ENCODE peak calls at places on chromosomes 3 and 15, in eight cellular contexts. K is ovary, U is lung, W is prostate gland, M is AG09309, J is A673, X is tibial artery, L is mucosa of descending colon. Y is an unnamed sample.
A peak's percentile ranks its signal among the peaks of the same experiment; 100 is the strongest.

GRCh38 chr3:38255627-38256026 is 10.0 kb upstream of the SLC22A13 start:
- DNase-seq in K (no peak), U (no peak), W (no peak), M (no peak), J (no peak), X (no peak), L (no peak), Y (no peak)

GRCh38 chr15:62578960-62579359 is 413.9 kb upstream of the C2CD4B start:
- DNase-seq in K (no peak), U (no peak), W (no peak), M (no peak), J (no peak), X (no peak), L (no peak), Y (no peak)

GRCh38 chr3:159872374-159873109 is 116.1 kb upstream of the IL12A start:
- DNase-seq in K (no peak), U (no peak), W (no peak), M (peak; percentile 60), J (peak; percentile 69), X (no peak), L (no peak), Y (peak; percentile 95)

GRCh38 chr15:89215627-89216026 is 5.8 kb downstream of the RLBP1 start:
- DNase-seq in K (no peak), U (no peak), W (no peak), M (no peak), J (no peak), X (no peak), L (no peak), Y (no peak)

GRCh38 chr15:68290715-68291114 is 13.2 kb downstream of the FEM1B start:
- DNase-seq in K (no peak), U (no peak), W (no peak), M (no peak), J (no peak), X (no peak), L (no peak), Y (no peak)

GRCh38 chr3:99484871-99485270 is 153.5 kb upstream of the COL8A1 start:
- DNase-seq in K (no peak), U (no peak), W (no peak), M (no peak), J (peak; percentile 64), X (no peak), L (no peak), Y (peak; percentile 83)

GRCh38 chr15:63331456-63331855 is 50.2 kb downstream of the CA12 start:
- DNase-seq in K (no peak), U (no peak), W (no peak), M (no peak), J (no peak), X (no peak), L (no peak), Y (no peak)

GRCh38 chr3:129052675-129053074 is 7.9 kb upstream of the GP9 start:
- DNase-seq in K (peak; percentile 69), U (no peak), W (no peak), M (no peak), J (no peak), X (no peak), L (peak; percentile 60), Y (no peak)

GRCh38 chr3:139265131-139266016 is 78.4 kb upstream of the MRPS22 start:
- DNase-seq in K (no peak), U (no peak), W (no peak), M (no peak), J (no peak), X (no peak), L (no peak), Y (no peak)

GRCh38 chr3:192906940-192907339 is 10.7 kb downstream of the MB21D2 start:
- DNase-seq in K (no peak), U (no peak), W (no peak), M (no peak), J (peak; percentile 51), X (no peak), L (no peak), Y (no peak)

GRCh38 chr3:122921791-122922651 is 105.5 kb downstream of the SEMA5B start:
- DNase-seq in K (no peak), U (no peak), W (no peak), M (no peak), J (peak; percentile 51), X (peak; percentile 21), L (no peak), Y (no peak)

GRCh38 chr15:59306520-59307163 is 66.0 kb downstream of the MYO1E start:
- DNase-seq in K (no peak), U (no peak), W (no peak), M (peak; percentile 27), J (no peak), X (no peak), L (no peak), Y (no peak)

GRCh38 chr3:118544458-118544857 is 490.2 kb downstream of the IGSF11 start:
- DNase-seq in K (no peak), U (no peak), W (no peak), M (no peak), J (no peak), X (no peak), L (peak; percentile 65), Y (no peak)

GRCh38 chr3:69740103-69741021 is 1.1 kb downstream of the MITF start:
- DNase-seq in K (peak; percentile 66), U (peak; percentile 63), W (peak; percentile 42), M (no peak), J (no peak), X (peak; percentile 57), L (peak; percentile 67), Y (no peak)

GRCh38 chr3:150970665-150971327 is 1.7 kb downstream of the CLRN1 start:
- DNase-seq in K (no peak), U (no peak), W (no peak), M (peak; percentile 10), J (peak; percentile 31), X (no peak), L (no peak), Y (peak; percentile 77)

GRCh38 chr3:61522064-61522463 is 39.3 kb upstream of the PTPRG start:
- DNase-seq in K (no peak), U (no peak), W (no peak), M (no peak), J (no peak), X (no peak), L (no peak), Y (no peak)

GRCh38 chr15:39823634-39824033 is 41.0 kb upstream of the FSIP1 start:
- DNase-seq in K (no peak), U (no peak), W (no peak), M (no peak), J (no peak), X (no peak), L (no peak), Y (no peak)

GRCh38 chr15:39819449-39820016 is 36.9 kb upstream of the FSIP1 start:
- DNase-seq in K (no peak), U (no peak), W (no peak), M (no peak), J (no peak), X (no peak), L (no peak), Y (no peak)

GRCh38 chr15:39814487-39814886 is 31.8 kb upstream of the FSIP1 start:
- DNase-seq in K (no peak), U (no peak), W (no peak), M (no peak), J (no peak), X (no peak), L (no peak), Y (no peak)

GRCh38 chr15:39817892-39818291 is 35.3 kb upstream of the FSIP1 start:
- DNase-seq in K (no peak), U (no peak), W (no peak), M (no peak), J (no peak), X (no peak), L (no peak), Y (no peak)
- H3K4me3 ChIP-seq in K (no peak overlapping the region), U (no peak overlapping the region), W (no peak overlapping the region), M (no peak overlapping the region), J (no peak overlapping the region), X (no peak overlapping the region), L (no peak overlapping the region), Y (no peak overlapping the region)

GRCh38 chr3:55439657-55440405 is 47.3 kb downstream of the WNT5A start:
- DNase-seq in K (no peak), U (peak; percentile 44), W (no peak), M (no peak), J (no peak), X (no peak), L (no peak), Y (no peak)

GRCh38 chr3:55435446-55435845 is 51.7 kb downstream of the WNT5A start:
- DNase-seq in K (no peak), U (no peak), W (no peak), M (no peak), J (no peak), X (no peak), L (no peak), Y (no peak)

GRCh38 chr3:55431041-55431440 is 56.1 kb downstream of the WNT5A start:
- DNase-seq in K (no peak), U (no peak), W (no peak), M (no peak), J (no peak), X (no peak), L (no peak), Y (no peak)

GRCh38 chr3:55436644-55437043 is 50.5 kb downstream of the WNT5A start:
- DNase-seq in K (no peak), U (no peak), W (no peak), M (no peak), J (no peak), X (no peak), L (no peak), Y (no peak)

DNA sequence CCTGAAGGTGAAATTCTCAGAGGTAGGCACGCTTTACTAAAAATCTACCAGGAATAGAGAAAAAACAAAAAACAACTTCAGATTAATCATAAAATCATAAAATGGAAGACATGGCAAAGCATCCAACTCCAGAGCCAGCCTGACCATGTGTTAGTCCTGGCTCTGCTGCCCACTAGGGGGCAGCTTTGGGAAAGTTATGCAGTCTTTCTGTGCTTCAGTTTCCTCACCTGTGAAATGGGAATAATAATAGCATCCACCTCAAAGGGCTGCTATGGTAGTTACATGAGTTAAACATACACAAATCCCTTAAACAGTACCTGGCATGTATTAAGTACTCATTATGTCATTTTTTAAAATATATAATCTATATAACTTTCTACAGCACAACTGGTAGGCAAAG is 52.3 kb downstream of the WNT5A start:
- DNase-seq in K (no peak), U (no peak), W (no peak), M (no peak), J (peak; percentile 42), X (no peak), L (peak; percentile 62), Y (peak; percentile 59)
- TF ChIP-seq CTCF in K (no peak), U (no peak), W (peak; percentile 10), M (peak; percentile 39), J (peak; percentile 56), X (no peak), L (peak; percentile 39), Y (peak; percentile 73)

DNA sequence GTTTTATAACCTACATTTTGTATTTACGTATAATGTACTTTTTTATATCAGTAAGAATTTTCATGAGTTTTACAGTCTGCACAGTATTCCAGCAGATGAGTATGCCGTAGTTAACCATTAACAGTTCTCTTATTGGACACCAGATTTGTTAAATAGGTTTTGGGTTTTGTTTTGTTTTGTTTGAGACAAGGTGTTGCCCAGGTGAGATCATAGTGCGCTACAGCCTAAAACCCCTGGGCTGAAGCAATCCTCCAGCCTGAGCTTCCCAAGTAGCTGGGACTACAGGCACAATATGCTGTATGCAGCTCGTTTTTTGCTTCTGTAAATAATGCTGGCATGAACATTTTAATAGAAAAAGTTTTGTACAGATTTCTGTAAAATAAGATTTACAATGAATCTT is 88.6 kb upstream of the CHD2 start:
- DNase-seq in K (no peak), U (no peak), W (peak; percentile 41), M (no peak), J (no peak), X (no peak), L (no peak), Y (no peak)
- H3K4me3 ChIP-seq in K (no peak overlapping the region), U (no peak overlapping the region), W (peak overlapping the region; percentile 48), M (peak overlapping the region; percentile 4), J (no peak overlapping the region), X (peak overlapping the region; percentile 59), L (no peak overlapping the region), Y (no peak overlapping the region)

GRCh38 chr15:64536244-64536836 is 76.0 kb downstream of the ZNF609 start:
- DNase-seq in K (no peak), U (no peak), W (no peak), M (peak; percentile 40), J (peak; percentile 58), X (no peak), L (no peak), Y (peak; percentile 82)
- TF ChIP-seq CTCF in K (no peak), U (no peak), W (no peak), M (no peak), J (no peak), X (no peak), L (no peak), Y (no peak)

Y was measured in choroid plexus epithelial cell.